ENCODE peak calls at places on chromosomes 16 and 17, in six cellular contexts. One of them, this sample, is unnamed. For H3K4me1, the result is how much of the 10 kb centered on the place peaks cover.

GRCh38 chr17:10059684-10060211 is 138.7 kb downstream of the GAS7 start:
- ATAC-seq in K562: no peak
- ATAC-seq in GM12878: peak
- ATAC-seq in upper lobe of left lung: peak
- ATAC-seq in A549: no peak
- ATAC-seq in right lobe of liver: no peak
- ATAC-seq in this sample: peak

GRCh38 chr16:50261707-50262235 is 4.6 kb upstream of the ADCY7 start:
- ATAC-seq in K562: no peak
- ATAC-seq in GM12878: no peak
- ATAC-seq in upper lobe of left lung: no peak
- ATAC-seq in A549: peak
- ATAC-seq in right lobe of liver: peak
- ATAC-seq in this sample: no peak

GRCh38 chr16:3509470-3509928 is 8.7 kb downstream of the CLUAP1 start:
- ATAC-seq in K562: no peak
- ATAC-seq in GM12878: peak
- ATAC-seq in upper lobe of left lung: no peak
- ATAC-seq in A549: no peak
- ATAC-seq in right lobe of liver: peak
- ATAC-seq in this sample: no peak

GRCh38 chr16:17471745-17472075 is 950 bp upstream of the XYLT1 start:
- ATAC-seq in K562: no peak
- ATAC-seq in GM12878: no peak
- ATAC-seq in upper lobe of left lung: peak
- ATAC-seq in A549: no peak
- ATAC-seq in right lobe of liver: no peak
- ATAC-seq in this sample: peak

GRCh38 chr16:4207683-4208528 is 34.0 kb downstream of the SRL start:
- ATAC-seq in K562: peak
- ATAC-seq in GM12878: no peak
- ATAC-seq in upper lobe of left lung: no peak
- ATAC-seq in A549: no peak
- ATAC-seq in right lobe of liver: no peak
- ATAC-seq in this sample: no peak

GRCh38 chr16:16025214-16025968 is 76.0 kb downstream of the ABCC1 start:
- ATAC-seq in K562: no peak
- ATAC-seq in GM12878: peak
- ATAC-seq in upper lobe of left lung: peak
- ATAC-seq in A549: peak
- ATAC-seq in right lobe of liver: no peak
- ATAC-seq in this sample: peak

GRCh38 chr16:17590711-17591654 is 120.2 kb upstream of the XYLT1 start:
- ATAC-seq in K562: peak
- ATAC-seq in GM12878: no peak
- ATAC-seq in upper lobe of left lung: peak
- ATAC-seq in A549: no peak
- ATAC-seq in right lobe of liver: no peak
- ATAC-seq in this sample: no peak

GRCh38 chr17:18156171-18156975 is 27.3 kb upstream of the ALKBH5 start:
- ATAC-seq in K562: no peak
- ATAC-seq in GM12878: no peak
- ATAC-seq in upper lobe of left lung: no peak
- ATAC-seq in A549: peak
- ATAC-seq in right lobe of liver: no peak
- ATAC-seq in this sample: no peak

GRCh38 chr17:68809148-68809547 is 146.0 kb downstream of the ABCA8 start:
- ATAC-seq in K562: no peak
- ATAC-seq in GM12878: no peak
- ATAC-seq in upper lobe of left lung: no peak
- ATAC-seq in A549: no peak
- ATAC-seq in right lobe of liver: no peak
- ATAC-seq in this sample: no peak

GRCh38 chr17:39703913-39704312 is 4.0 kb downstream of the ERBB2 start:
- ATAC-seq in K562: no peak
- ATAC-seq in GM12878: peak
- ATAC-seq in upper lobe of left lung: no peak
- ATAC-seq in A549: no peak
- ATAC-seq in right lobe of liver: no peak
- ATAC-seq in this sample: no peak

GRCh38 chr17:82246365-82247174 is 17.7 kb downstream of the SLC16A3 start:
- ATAC-seq in K562: no peak
- ATAC-seq in GM12878: no peak
- ATAC-seq in upper lobe of left lung: peak
- ATAC-seq in A549: peak
- ATAC-seq in right lobe of liver: no peak
- ATAC-seq in this sample: peak

GRCh38 chr17:4998666-4999428 is 1.1 kb downstream of the KIF1C start:
- ATAC-seq in K562: no peak
- ATAC-seq in GM12878: peak
- ATAC-seq in upper lobe of left lung: no peak
- ATAC-seq in A549: peak
- ATAC-seq in right lobe of liver: peak
- ATAC-seq in this sample: no peak

GRCh38 chr17:49513044-49513395 is 17.9 kb downstream of the NGFR start:
- ATAC-seq in K562: no peak
- ATAC-seq in GM12878: no peak
- ATAC-seq in upper lobe of left lung: no peak
- ATAC-seq in A549: no peak
- ATAC-seq in right lobe of liver: no peak
- ATAC-seq in this sample: no peak

GRCh38 chr16:23728112-23728477 is 15.1 kb upstream of the ERN2 start:
- ATAC-seq in K562: peak
- ATAC-seq in GM12878: peak
- ATAC-seq in upper lobe of left lung: no peak
- ATAC-seq in A549: peak
- ATAC-seq in right lobe of liver: no peak
- ATAC-seq in this sample: no peak
- TF ChIP-seq POLR2A in K562: no peak
- TF ChIP-seq POLR2A in GM12878: no peak
- TF ChIP-seq POLR2A in upper lobe of left lung: no peak
- TF ChIP-seq POLR2A in A549: no peak
- TF ChIP-seq POLR2A in right lobe of liver: no peak
- TF ChIP-seq POLR2A in this sample: no peak

GRCh38 chr17:2595200-2595599 is 1.7 kb downstream of the PAFAH1B1 start:
- ATAC-seq in K562: no peak
- ATAC-seq in GM12878: no peak
- ATAC-seq in upper lobe of left lung: no peak
- ATAC-seq in A549: no peak
- ATAC-seq in right lobe of liver: no peak
- ATAC-seq in this sample: no peak
- H3K4me1 ChIP-seq in K562: under half
- H3K4me1 ChIP-seq in GM12878: under half
- H3K4me1 ChIP-seq in upper lobe of left lung: under half
- H3K4me1 ChIP-seq in A549: under half
- H3K4me1 ChIP-seq in right lobe of liver: under half
- H3K4me1 ChIP-seq in this sample: under half

DNA sequence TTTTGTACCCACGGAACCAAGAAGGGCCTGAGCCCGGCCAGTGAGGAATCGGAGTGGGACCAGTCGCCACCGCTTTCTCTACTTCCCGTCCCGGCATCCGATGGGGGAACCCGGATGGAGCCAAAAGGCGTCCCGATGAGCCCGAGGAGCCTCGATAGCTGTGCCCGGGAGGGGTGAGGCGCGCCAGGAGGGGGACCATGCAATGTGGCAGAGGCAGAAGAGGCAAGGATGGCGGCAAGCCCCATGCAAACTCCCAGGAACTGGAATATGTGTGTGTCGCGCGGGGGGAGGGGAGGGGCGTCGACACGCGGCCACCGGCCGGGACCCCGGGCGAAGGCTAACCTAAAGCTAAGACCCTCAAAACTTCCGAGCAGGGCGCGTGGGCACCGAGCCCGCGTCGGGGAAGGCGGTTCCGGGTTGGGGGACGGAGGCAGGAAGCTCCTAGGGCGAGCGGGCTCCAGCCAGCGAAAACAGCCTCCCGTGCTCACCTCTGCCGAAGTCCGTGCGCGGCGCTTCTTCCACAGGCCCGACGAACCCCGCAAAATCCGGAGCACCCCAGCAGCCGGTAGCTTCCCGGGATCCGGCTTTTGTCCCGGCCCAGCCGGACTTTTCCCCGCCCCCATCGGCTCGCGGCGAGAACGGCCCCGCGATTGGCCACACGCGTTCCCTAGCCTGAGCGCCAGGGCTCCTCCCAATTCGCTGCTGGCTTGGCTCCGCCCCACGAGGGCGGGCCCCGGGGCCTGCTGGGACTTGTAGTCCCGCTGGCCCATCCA is at the start of gene ACLY:
- ATAC-seq in K562: peak
- ATAC-seq in GM12878: peak
- ATAC-seq in upper lobe of left lung: peak
- ATAC-seq in A549: peak
- ATAC-seq in right lobe of liver: peak
- ATAC-seq in this sample: peak
- TF ChIP-seq POLR2A in K562: peak
- TF ChIP-seq POLR2A in GM12878: peak
- TF ChIP-seq POLR2A in upper lobe of left lung: no peak
- TF ChIP-seq POLR2A in A549: peak
- TF ChIP-seq POLR2A in right lobe of liver: peak
- TF ChIP-seq POLR2A in this sample: peak

GRCh38 chr16:88770459-88771293 is 14.3 kb downstream of the PIEZO1 start:
- ATAC-seq in K562: peak
- ATAC-seq in GM12878: peak
- ATAC-seq in upper lobe of left lung: peak
- ATAC-seq in A549: peak
- ATAC-seq in right lobe of liver: no peak
- ATAC-seq in this sample: peak

GRCh38 chr16:88773812-88774291 is 11.2 kb downstream of the PIEZO1 start:
- ATAC-seq in K562: peak
- ATAC-seq in GM12878: no peak
- ATAC-seq in upper lobe of left lung: peak
- ATAC-seq in A549: peak
- ATAC-seq in right lobe of liver: peak
- ATAC-seq in this sample: peak

GRCh38 chr16:88772871-88773811 is 11.9 kb downstream of the PIEZO1 start:
- ATAC-seq in K562: peak
- ATAC-seq in GM12878: no peak
- ATAC-seq in upper lobe of left lung: peak
- ATAC-seq in A549: peak
- ATAC-seq in right lobe of liver: peak
- ATAC-seq in this sample: peak

GRCh38 chr16:88769617-88770458 is 15.2 kb downstream of the PIEZO1 start:
- ATAC-seq in K562: peak
- ATAC-seq in GM12878: peak
- ATAC-seq in upper lobe of left lung: no peak
- ATAC-seq in A549: peak
- ATAC-seq in right lobe of liver: no peak
- ATAC-seq in this sample: no peak

GRCh38 chr16:88771294-88771772 is 13.7 kb downstream of the PIEZO1 start:
- ATAC-seq in K562: no peak
- ATAC-seq in GM12878: no peak
- ATAC-seq in upper lobe of left lung: no peak
- ATAC-seq in A549: peak
- ATAC-seq in right lobe of liver: no peak
- ATAC-seq in this sample: no peak
- H3K4me1 ChIP-seq in K562: half or more
- H3K4me1 ChIP-seq in GM12878: under half
- H3K4me1 ChIP-seq in upper lobe of left lung: half or more
- H3K4me1 ChIP-seq in A549: half or more
- H3K4me1 ChIP-seq in right lobe of liver: under half
- H3K4me1 ChIP-seq in this sample: half or more

GRCh38 chr17:42744806-42745617 is at the start of gene EZH1:
- ATAC-seq in K562: peak
- ATAC-seq in GM12878: peak
- ATAC-seq in upper lobe of left lung: peak
- ATAC-seq in A549: peak
- ATAC-seq in right lobe of liver: peak
- ATAC-seq in this sample: peak
- TF ChIP-seq POLR2A in K562: peak
- TF ChIP-seq POLR2A in GM12878: peak
- TF ChIP-seq POLR2A in upper lobe of left lung: no peak
- TF ChIP-seq POLR2A in A549: peak
- TF ChIP-seq POLR2A in right lobe of liver: peak
- TF ChIP-seq POLR2A in this sample: peak

GRCh38 chr16:57270221-57271062 is 14.0 kb downstream of the PLLP start:
- ATAC-seq in K562: no peak
- ATAC-seq in GM12878: no peak
- ATAC-seq in upper lobe of left lung: no peak
- ATAC-seq in A549: no peak
- ATAC-seq in right lobe of liver: no peak
- ATAC-seq in this sample: no peak

GRCh38 chr16:57271867-57272495 is 12.5 kb downstream of the PLLP start:
- ATAC-seq in K562: no peak
- ATAC-seq in GM12878: no peak
- ATAC-seq in upper lobe of left lung: no peak
- ATAC-seq in A549: no peak
- ATAC-seq in right lobe of liver: no peak
- ATAC-seq in this sample: no peak

GRCh38 chr16:57268804-57269800 is 15.4 kb downstream of the PLLP start:
- ATAC-seq in K562: peak
- ATAC-seq in GM12878: peak
- ATAC-seq in upper lobe of left lung: no peak
- ATAC-seq in A549: peak
- ATAC-seq in right lobe of liver: peak
- ATAC-seq in this sample: no peak

GRCh38 chr16:57273359-57273758 is 11.1 kb downstream of the PLLP start:
- ATAC-seq in K562: no peak
- ATAC-seq in GM12878: no peak
- ATAC-seq in upper lobe of left lung: no peak
- ATAC-seq in A549: no peak
- ATAC-seq in right lobe of liver: no peak
- ATAC-seq in this sample: no peak

DNA sequence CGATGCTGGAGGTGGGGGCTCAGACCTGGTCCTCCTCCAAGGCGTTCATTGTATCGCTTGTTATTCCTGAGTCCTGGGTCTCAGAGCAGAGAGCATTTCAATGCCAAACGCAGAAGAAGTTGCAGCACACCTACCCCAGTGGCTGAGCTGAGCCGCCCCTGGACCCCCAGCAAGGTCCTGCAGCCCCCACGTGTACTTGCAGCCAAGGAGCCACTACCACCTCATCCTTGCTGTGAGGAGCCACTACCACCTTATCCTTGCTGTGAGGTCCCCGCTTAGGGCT is 13.5 kb downstream of the PLLP start:
- ATAC-seq in K562: no peak
- ATAC-seq in GM12878: no peak
- ATAC-seq in upper lobe of left lung: no peak
- ATAC-seq in A549: no peak
- ATAC-seq in right lobe of liver: no peak
- ATAC-seq in this sample: no peak
- H3K4me1 ChIP-seq in K562: under half
- H3K4me1 ChIP-seq in GM12878: under half
- H3K4me1 ChIP-seq in upper lobe of left lung: half or more
- H3K4me1 ChIP-seq in A549: under half
- H3K4me1 ChIP-seq in right lobe of liver: under half
- H3K4me1 ChIP-seq in this sample: under half

GRCh38 chr16:70700101-70701020 is 14.5 kb upstream of the MTSS2 start:
- ATAC-seq in K562: no peak
- ATAC-seq in GM12878: no peak
- ATAC-seq in upper lobe of left lung: no peak
- ATAC-seq in A549: no peak
- ATAC-seq in right lobe of liver: peak
- ATAC-seq in this sample: no peak
- TF ChIP-seq POLR2A in K562: no peak
- TF ChIP-seq POLR2A in GM12878: no peak
- TF ChIP-seq POLR2A in upper lobe of left lung: no peak
- TF ChIP-seq POLR2A in A549: no peak
- TF ChIP-seq POLR2A in right lobe of liver: no peak
- TF ChIP-seq POLR2A in this sample: no peak